ENCODE peak calls at places on chromosome 16, in ten cellular contexts. One of them, this sample, is unnamed.

GRCh38 chr16:46857261-46857962 is 26.4 kb upstream of the C16orf87 start:
- DNase-seq in stomach: no peak
- DNase-seq in A549: peak
- DNase-seq in Panc1: no peak
- DNase-seq in upper lobe of right lung: no peak
- DNase-seq in endodermal cell: no peak
- DNase-seq in heart right ventricle: no peak
- DNase-seq in neural progenitor cell: peak
- DNase-seq in coronary artery: no peak
- DNase-seq in tibial artery: no peak
- DNase-seq in this sample: peak

GRCh38 chr16:23999663-24000062 is 163.9 kb downstream of the PRKCB start:
- DNase-seq in stomach: no peak
- DNase-seq in A549: no peak
- DNase-seq in Panc1: no peak
- DNase-seq in upper lobe of right lung: no peak
- DNase-seq in endodermal cell: no peak
- DNase-seq in heart right ventricle: no peak
- DNase-seq in neural progenitor cell: no peak
- DNase-seq in coronary artery: no peak
- DNase-seq in tibial artery: no peak
- DNase-seq in this sample: no peak

GRCh38 chr16:89287777-89288576 is 70.5 kb downstream of the ZNF778 start:
- DNase-seq in stomach: no peak
- DNase-seq in A549: no peak
- DNase-seq in Panc1: no peak
- DNase-seq in upper lobe of right lung: no peak
- DNase-seq in endodermal cell: no peak
- DNase-seq in heart right ventricle: no peak
- DNase-seq in neural progenitor cell: no peak
- DNase-seq in coronary artery: no peak
- DNase-seq in tibial artery: no peak
- DNase-seq in this sample: no peak

GRCh38 chr16:27859020-27859419 is 204.5 kb downstream of the GSG1L start:
- DNase-seq in stomach: no peak
- DNase-seq in A549: peak
- DNase-seq in Panc1: no peak
- DNase-seq in upper lobe of right lung: peak
- DNase-seq in endodermal cell: peak
- DNase-seq in heart right ventricle: no peak
- DNase-seq in neural progenitor cell: peak
- DNase-seq in coronary artery: no peak
- DNase-seq in tibial artery: no peak
- DNase-seq in this sample: no peak

GRCh38 chr16:77807-78443 is at the start of gene MPG:
- DNase-seq in stomach: peak
- DNase-seq in A549: peak
- DNase-seq in Panc1: no peak
- DNase-seq in upper lobe of right lung: peak
- DNase-seq in endodermal cell: peak
- DNase-seq in heart right ventricle: peak
- DNase-seq in neural progenitor cell: peak
- DNase-seq in coronary artery: peak
- DNase-seq in tibial artery: peak
- DNase-seq in this sample: no peak

GRCh38 chr16:7452090-7452489 is 119.4 kb downstream of the RBFOX1 start:
- DNase-seq in stomach: no peak
- DNase-seq in A549: no peak
- DNase-seq in Panc1: no peak
- DNase-seq in upper lobe of right lung: no peak
- DNase-seq in endodermal cell: no peak
- DNase-seq in heart right ventricle: no peak
- DNase-seq in neural progenitor cell: no peak
- DNase-seq in coronary artery: no peak
- DNase-seq in tibial artery: no peak
- DNase-seq in this sample: no peak

GRCh38 chr16:85181091-85181738 is 68.9 kb upstream of the CIBAR2 start:
- DNase-seq in stomach: no peak
- DNase-seq in A549: no peak
- DNase-seq in Panc1: no peak
- DNase-seq in upper lobe of right lung: no peak
- DNase-seq in endodermal cell: no peak
- DNase-seq in heart right ventricle: no peak
- DNase-seq in neural progenitor cell: no peak
- DNase-seq in coronary artery: no peak
- DNase-seq in tibial artery: no peak
- DNase-seq in this sample: no peak

GRCh38 chr16:18800674-18801196 is 614 bp downstream of the ARL6IP1 start:
- DNase-seq in stomach: no peak
- DNase-seq in A549: no peak
- DNase-seq in Panc1: no peak
- DNase-seq in upper lobe of right lung: no peak
- DNase-seq in endodermal cell: peak
- DNase-seq in heart right ventricle: no peak
- DNase-seq in neural progenitor cell: peak
- DNase-seq in coronary artery: no peak
- DNase-seq in tibial artery: no peak
- DNase-seq in this sample: no peak

GRCh38 chr16:4603624-4604170 is 11.0 kb downstream of the UBALD1 start:
- DNase-seq in stomach: no peak
- DNase-seq in A549: no peak
- DNase-seq in Panc1: no peak
- DNase-seq in upper lobe of right lung: no peak
- DNase-seq in endodermal cell: peak
- DNase-seq in heart right ventricle: no peak
- DNase-seq in neural progenitor cell: no peak
- DNase-seq in coronary artery: no peak
- DNase-seq in tibial artery: no peak
- DNase-seq in this sample: no peak

GRCh38 chr16:4599545-4599944 is 15.1 kb downstream of the UBALD1 start:
- DNase-seq in stomach: no peak
- DNase-seq in A549: no peak
- DNase-seq in Panc1: no peak
- DNase-seq in upper lobe of right lung: no peak
- DNase-seq in endodermal cell: peak
- DNase-seq in heart right ventricle: no peak
- DNase-seq in neural progenitor cell: no peak
- DNase-seq in coronary artery: no peak
- DNase-seq in tibial artery: no peak
- DNase-seq in this sample: no peak

GRCh38 chr16:4602330-4602729 is 12.4 kb downstream of the UBALD1 start:
- DNase-seq in stomach: no peak
- DNase-seq in A549: no peak
- DNase-seq in Panc1: no peak
- DNase-seq in upper lobe of right lung: no peak
- DNase-seq in endodermal cell: peak
- DNase-seq in heart right ventricle: no peak
- DNase-seq in neural progenitor cell: no peak
- DNase-seq in coronary artery: no peak
- DNase-seq in tibial artery: no peak
- DNase-seq in this sample: no peak

GRCh38 chr16:4599037-4599436 is 15.7 kb downstream of the UBALD1 start:
- DNase-seq in stomach: no peak
- DNase-seq in A549: no peak
- DNase-seq in Panc1: no peak
- DNase-seq in upper lobe of right lung: no peak
- DNase-seq in endodermal cell: no peak
- DNase-seq in heart right ventricle: no peak
- DNase-seq in neural progenitor cell: no peak
- DNase-seq in coronary artery: no peak
- DNase-seq in tibial artery: no peak
- DNase-seq in this sample: no peak

DNA sequence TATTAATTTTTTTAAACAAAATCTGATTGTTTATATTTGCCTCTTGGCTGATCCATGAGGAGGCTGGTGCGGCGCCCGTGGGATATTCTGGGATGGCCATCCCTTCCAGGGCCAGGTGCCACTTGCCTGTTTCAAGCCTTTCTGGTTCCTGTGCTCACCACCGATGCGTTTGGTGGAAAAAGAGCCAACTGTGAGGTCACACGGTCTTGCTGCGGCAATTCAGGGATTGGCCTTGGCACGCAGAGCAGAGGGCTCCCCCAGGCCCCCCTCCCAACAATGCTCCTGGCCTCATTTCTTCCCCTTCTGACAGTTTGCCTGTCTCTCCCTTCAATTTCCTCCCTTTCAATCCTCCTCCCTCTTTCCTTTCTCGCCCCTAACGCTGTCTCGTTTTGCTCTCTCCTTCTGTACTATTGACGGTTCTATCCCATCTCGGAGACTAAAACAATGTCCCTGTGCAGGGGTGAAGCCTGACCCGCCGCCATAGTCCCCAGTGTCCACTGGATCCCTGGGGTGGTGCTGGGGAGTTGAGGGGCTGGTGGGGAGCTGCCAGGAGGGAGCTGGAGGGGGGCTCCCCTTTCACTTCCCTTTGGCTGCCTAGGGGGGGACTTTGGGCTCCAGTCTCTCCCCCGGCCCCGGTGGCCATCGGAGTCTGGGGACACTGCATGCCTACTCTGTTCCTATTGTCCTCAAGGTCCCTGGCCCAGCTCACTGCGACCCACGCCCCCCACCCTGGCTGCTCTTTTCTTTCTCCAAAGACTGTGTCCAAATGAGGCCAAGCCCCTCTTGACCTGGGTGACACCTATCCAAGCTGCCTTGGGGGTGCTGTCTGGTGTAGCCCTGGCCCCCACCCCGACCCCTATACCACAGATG is 13.1 kb downstream of the UBALD1 start:
- DNase-seq in stomach: no peak
- DNase-seq in A549: no peak
- DNase-seq in Panc1: no peak
- DNase-seq in upper lobe of right lung: no peak
- DNase-seq in endodermal cell: peak
- DNase-seq in heart right ventricle: no peak
- DNase-seq in neural progenitor cell: no peak
- DNase-seq in coronary artery: no peak
- DNase-seq in tibial artery: no peak
- DNase-seq in this sample: no peak
- H3K4me3 ChIP-seq in stomach: no peak
- H3K4me3 ChIP-seq in A549: no peak
- H3K4me3 ChIP-seq in Panc1: no peak
- H3K4me3 ChIP-seq in upper lobe of right lung: no peak
- H3K4me3 ChIP-seq in endodermal cell: no peak
- H3K4me3 ChIP-seq in heart right ventricle: no peak
- H3K4me3 ChIP-seq in neural progenitor cell: no peak
- H3K4me3 ChIP-seq in coronary artery: peak
- H3K4me3 ChIP-seq in tibial artery: no peak
- H3K4me3 ChIP-seq in this sample: no peak

GRCh38 chr16:81708459-81709368 is 70.4 kb upstream of the PLCG2 start:
- DNase-seq in stomach: peak
- DNase-seq in A549: peak
- DNase-seq in Panc1: no peak
- DNase-seq in upper lobe of right lung: peak
- DNase-seq in endodermal cell: no peak
- DNase-seq in heart right ventricle: no peak
- DNase-seq in neural progenitor cell: no peak
- DNase-seq in coronary artery: no peak
- DNase-seq in tibial artery: no peak
- DNase-seq in this sample: no peak
- H3K27ac ChIP-seq in stomach: peak
- H3K27ac ChIP-seq in A549: peak
- H3K27ac ChIP-seq in Panc1: no peak
- H3K27ac ChIP-seq in upper lobe of right lung: no peak
- H3K27ac ChIP-seq in endodermal cell: peak
- H3K27ac ChIP-seq in heart right ventricle: no peak
- H3K27ac ChIP-seq in neural progenitor cell: no peak
- H3K27ac ChIP-seq in coronary artery: no peak
- H3K27ac ChIP-seq in tibial artery: no peak
- H3K27ac ChIP-seq in this sample: no peak

GRCh38 chr16:78390828-78391227 is 291.4 kb downstream of the WWOX start:
- DNase-seq in stomach: no peak
- DNase-seq in A549: no peak
- DNase-seq in Panc1: no peak
- DNase-seq in upper lobe of right lung: no peak
- DNase-seq in endodermal cell: no peak
- DNase-seq in heart right ventricle: no peak
- DNase-seq in neural progenitor cell: no peak
- DNase-seq in coronary artery: no peak
- DNase-seq in tibial artery: no peak
- DNase-seq in this sample: no peak

GRCh38 chr16:78396673-78397072 is 297.2 kb downstream of the WWOX start:
- DNase-seq in stomach: no peak
- DNase-seq in A549: no peak
- DNase-seq in Panc1: no peak
- DNase-seq in upper lobe of right lung: no peak
- DNase-seq in endodermal cell: no peak
- DNase-seq in heart right ventricle: no peak
- DNase-seq in neural progenitor cell: no peak
- DNase-seq in coronary artery: no peak
- DNase-seq in tibial artery: no peak
- DNase-seq in this sample: no peak

GRCh38 chr16:78392585-78393195 is 293.2 kb downstream of the WWOX start:
- DNase-seq in stomach: no peak
- DNase-seq in A549: no peak
- DNase-seq in Panc1: no peak
- DNase-seq in upper lobe of right lung: no peak
- DNase-seq in endodermal cell: no peak
- DNase-seq in heart right ventricle: no peak
- DNase-seq in neural progenitor cell: no peak
- DNase-seq in coronary artery: no peak
- DNase-seq in tibial artery: no peak
- DNase-seq in this sample: no peak

GRCh38 chr16:78395035-78395434 is 295.6 kb downstream of the WWOX start:
- DNase-seq in stomach: no peak
- DNase-seq in A549: no peak
- DNase-seq in Panc1: no peak
- DNase-seq in upper lobe of right lung: no peak
- DNase-seq in endodermal cell: no peak
- DNase-seq in heart right ventricle: no peak
- DNase-seq in neural progenitor cell: no peak
- DNase-seq in coronary artery: no peak
- DNase-seq in tibial artery: no peak
- DNase-seq in this sample: no peak

DNA sequence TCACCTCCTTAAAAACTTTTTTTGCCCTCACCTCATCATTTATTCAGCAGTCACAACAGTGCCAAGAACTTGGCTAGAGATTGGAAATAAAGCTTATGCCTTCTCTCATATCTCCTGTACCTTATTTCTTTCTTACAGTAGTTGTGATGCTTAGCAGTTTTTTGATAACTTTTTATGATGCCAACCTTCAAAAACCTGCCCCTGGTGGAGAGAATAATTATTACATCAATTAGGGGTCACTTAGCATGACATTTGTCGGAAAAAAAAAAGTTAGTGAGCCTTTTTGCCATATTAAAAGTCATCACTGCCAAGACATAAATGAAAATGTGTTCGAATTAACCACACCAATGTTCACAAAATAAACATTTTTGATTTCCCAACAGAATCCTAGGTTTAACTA is 296.6 kb downstream of the WWOX start:
- DNase-seq in stomach: no peak
- DNase-seq in A549: peak
- DNase-seq in Panc1: no peak
- DNase-seq in upper lobe of right lung: no peak
- DNase-seq in endodermal cell: no peak
- DNase-seq in heart right ventricle: no peak
- DNase-seq in neural progenitor cell: peak
- DNase-seq in coronary artery: no peak
- DNase-seq in tibial artery: no peak
- DNase-seq in this sample: no peak
- TF ChIP-seq CTCF in stomach: no peak
- TF ChIP-seq CTCF in A549: no peak
- TF ChIP-seq CTCF in Panc1: peak
- TF ChIP-seq CTCF in upper lobe of right lung: peak
- TF ChIP-seq CTCF in endodermal cell: peak
- TF ChIP-seq CTCF in heart right ventricle: peak
- TF ChIP-seq CTCF in neural progenitor cell: peak
- TF ChIP-seq CTCF in coronary artery: no peak
- TF ChIP-seq CTCF in tibial artery: no peak
- TF ChIP-seq CTCF in this sample: peak

GRCh38 chr16:20995711-20996110 is 95.1 kb downstream of the LYRM1 start:
- DNase-seq in stomach: no peak
- DNase-seq in A549: no peak
- DNase-seq in Panc1: no peak
- DNase-seq in upper lobe of right lung: no peak
- DNase-seq in endodermal cell: no peak
- DNase-seq in heart right ventricle: no peak
- DNase-seq in neural progenitor cell: no peak
- DNase-seq in coronary artery: no peak
- DNase-seq in tibial artery: no peak
- DNase-seq in this sample: no peak

GRCh38 chr16:21005008-21005407 is 104.4 kb downstream of the LYRM1 start:
- DNase-seq in stomach: no peak
- DNase-seq in A549: no peak
- DNase-seq in Panc1: no peak
- DNase-seq in upper lobe of right lung: no peak
- DNase-seq in endodermal cell: no peak
- DNase-seq in heart right ventricle: no peak
- DNase-seq in neural progenitor cell: no peak
- DNase-seq in coronary artery: no peak
- DNase-seq in tibial artery: no peak
- DNase-seq in this sample: no peak

GRCh38 chr16:20997147-20997546 is 96.6 kb downstream of the LYRM1 start:
- DNase-seq in stomach: no peak
- DNase-seq in A549: no peak
- DNase-seq in Panc1: no peak
- DNase-seq in upper lobe of right lung: no peak
- DNase-seq in endodermal cell: no peak
- DNase-seq in heart right ventricle: no peak
- DNase-seq in neural progenitor cell: no peak
- DNase-seq in coronary artery: no peak
- DNase-seq in tibial artery: no peak
- DNase-seq in this sample: no peak

DNA sequence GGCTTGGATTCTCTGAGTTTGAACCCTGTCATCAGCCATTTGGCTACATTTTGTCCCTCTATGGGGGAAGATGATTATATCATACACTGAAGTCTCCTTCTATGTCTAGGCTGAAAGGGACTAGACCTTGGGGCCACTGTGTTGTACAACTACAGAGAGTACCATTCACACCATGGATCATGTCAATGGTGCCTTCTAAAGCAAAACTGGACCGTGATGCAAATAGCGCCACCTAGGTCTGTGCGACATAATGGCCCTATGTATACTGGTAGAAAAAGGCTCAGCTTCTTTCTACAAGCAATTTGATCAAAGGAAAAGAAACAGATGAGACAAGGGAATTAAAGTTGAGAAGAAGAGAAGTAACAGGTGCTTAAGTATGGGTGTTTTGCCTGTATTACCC is 100.7 kb downstream of the LYRM1 start:
- DNase-seq in stomach: no peak
- DNase-seq in A549: peak
- DNase-seq in Panc1: peak
- DNase-seq in upper lobe of right lung: no peak
- DNase-seq in endodermal cell: peak
- DNase-seq in heart right ventricle: no peak
- DNase-seq in neural progenitor cell: peak
- DNase-seq in coronary artery: no peak
- DNase-seq in tibial artery: no peak
- DNase-seq in this sample: no peak
- H3K4me3 ChIP-seq in stomach: no peak
- H3K4me3 ChIP-seq in A549: no peak
- H3K4me3 ChIP-seq in Panc1: no peak
- H3K4me3 ChIP-seq in upper lobe of right lung: no peak
- H3K4me3 ChIP-seq in endodermal cell: no peak
- H3K4me3 ChIP-seq in heart right ventricle: no peak
- H3K4me3 ChIP-seq in neural progenitor cell: no peak
- H3K4me3 ChIP-seq in coronary artery: no peak
- H3K4me3 ChIP-seq in tibial artery: no peak
- H3K4me3 ChIP-seq in this sample: no peak